ENCODE peak calls at places on chromosomes 6 and 20, in nine cellular contexts. P is sigmoid colon; V is A549; N is K562; X is tibial artery; Z is fibroblast of lung; Q is keratinocyte; I is hepatocyte; L is CD8-positive, alpha-beta T cell. K is an unnamed sample.
A peak's percentile ranks its signal among the peaks of the same experiment; 100 is the strongest.

GRCh38 chr20:25198663-25199363 is 3.3 kb downstream of the ENTPD6 start:
- DNase-seq in P (no peak), V (no peak), N (no peak), X (no peak), Z (no peak), Q (no peak), I (no peak), L (no peak), K (no peak)

GRCh38 chr20:52312131-52312729 is 120.7 kb upstream of the ZFP64 start:
- DNase-seq in P (no peak), V (peak; percentile 69), N (peak; percentile 61), X (no peak), Z (peak; percentile 78), Q (peak; percentile 5), I (peak; percentile 79), L (peak; percentile 53), K (no peak)

GRCh38 chr6:37492236-37493046 is 7.3 kb downstream of the CCDC167 start:
- DNase-seq in P (no peak), V (no peak), N (no peak), X (no peak), Z (no peak), Q (no peak), I (no peak), L (no peak), K (no peak)

GRCh38 chr6:170050591-170051041 is 240.3 kb downstream of the DLL1 start:
- DNase-seq in P (no peak), V (no peak), N (no peak), X (peak; percentile 16), Z (no peak), Q (no peak), I (no peak), L (no peak), K (peak; percentile 70)

GRCh38 chr6:44025226-44025625 is 102.0 kb downstream of the MRPL14 start:
- DNase-seq in P (no peak), V (no peak), N (no peak), X (no peak), Z (no peak), Q (no peak), I (no peak), L (no peak), K (no peak)

GRCh38 chr6:11064836-11065235 is 20.7 kb upstream of the ELOVL2 start:
- DNase-seq in P (no peak), V (no peak), N (no peak), X (no peak), Z (no peak), Q (no peak), I (no peak), L (no peak), K (no peak)

GRCh38 chr6:82980086-82980485 is 85.6 kb downstream of the UBE3D start:
- DNase-seq in P (no peak), V (no peak), N (no peak), X (no peak), Z (peak; percentile 93), Q (no peak), I (no peak), L (no peak), K (no peak)

GRCh38 chr6:105835373-105835772 is 250.8 kb upstream of the PRDM1 start:
- DNase-seq in P (no peak), V (peak; percentile 53), N (peak; percentile 79), X (no peak), Z (peak; percentile 51), Q (peak; percentile 11), I (peak; percentile 42), L (no peak), K (no peak)

GRCh38 chr6:7424967-7425807 is 35.6 kb downstream of the RIOK1 start:
- DNase-seq in P (no peak), V (peak; percentile 56), N (peak; percentile 35), X (no peak), Z (peak; percentile 23), Q (peak; percentile 66), I (peak; percentile 72), L (no peak), K (no peak)

DNA sequence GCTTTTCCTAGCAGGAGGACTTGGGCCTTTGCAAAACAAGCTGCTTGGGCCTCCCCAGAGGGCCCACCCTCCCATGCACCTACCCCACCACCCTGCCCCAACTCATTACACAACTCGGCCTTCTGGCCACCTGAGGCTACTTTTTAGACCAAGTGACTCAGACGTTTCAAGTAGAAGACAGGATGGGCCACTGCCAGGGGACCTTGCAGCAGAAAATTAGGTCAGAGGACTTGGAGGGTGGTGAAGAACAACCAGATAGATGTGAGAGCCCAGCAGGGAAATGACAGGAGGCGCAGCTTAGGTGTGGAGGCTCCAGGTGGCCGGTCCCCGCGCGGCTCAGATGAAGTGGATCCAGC is 1.4 kb downstream of the PPP1R3D start:
- DNase-seq in P (peak; percentile 75), V (no peak), N (no peak), X (peak; percentile 33), Z (no peak), Q (no peak), I (no peak), L (no peak), K (no peak)
- H3K27ac ChIP-seq in P (peak overlapping the region; percentile 98), V (no peak overlapping the region), N (no peak overlapping the region), X (no peak overlapping the region), Z (no peak overlapping the region), Q (no peak overlapping the region), I (no peak overlapping the region), L (no peak overlapping the region), K (no peak overlapping the region)

DNA sequence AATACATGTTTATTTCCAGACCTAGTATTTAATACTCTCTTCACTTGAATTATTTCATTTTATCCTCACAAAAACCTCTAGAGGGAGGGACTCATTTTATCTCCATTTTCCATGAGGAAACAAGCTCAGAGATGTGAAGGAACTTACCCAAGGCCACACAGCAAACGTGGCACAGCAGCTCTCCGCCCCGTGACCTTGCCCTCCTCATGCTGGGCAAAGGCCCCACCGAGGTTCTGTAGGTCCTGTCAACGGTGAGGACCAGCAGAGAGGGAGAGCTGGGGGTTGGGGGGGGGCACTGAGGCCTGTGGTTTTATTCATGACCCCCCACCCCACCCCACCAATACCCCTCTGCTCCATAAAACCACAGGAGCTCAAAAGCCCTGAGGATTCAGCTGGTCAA is 40.9 kb upstream of the TLDC2 start:
- DNase-seq in P (peak; percentile 72), V (no peak), N (no peak), X (no peak), Z (no peak), Q (no peak), I (no peak), L (no peak), K (no peak)
- H3K4me3 ChIP-seq in P (peak overlapping the region; percentile 21), V (peak overlapping the region; percentile 33), N (no peak overlapping the region), X (peak overlapping the region; percentile 38), Z (no peak overlapping the region), Q (no peak overlapping the region), I (no peak overlapping the region), L (peak overlapping the region; percentile 63), K (peak overlapping the region; percentile 66)

GRCh38 chr6:132728616-132729015 is 14.8 kb upstream of the VNN1 start:
- DNase-seq in P (no peak), V (peak; percentile 11), N (peak; percentile 15), X (no peak), Z (no peak), Q (no peak), I (no peak), L (no peak), K (no peak)
- TF ChIP-seq CTCF in P (no peak), V (no peak), N (peak; percentile 38), X (no peak), Z (no peak), Q (no peak), I (no peak), L (peak; percentile 15), K (no peak)

GRCh38 chr6:158815915-158816314 is 3.3 kb downstream of the EZR start:
- DNase-seq in P (no peak), V (no peak), N (no peak), X (no peak), Z (no peak), Q (no peak), I (no peak), L (no peak), K (no peak)
- H3K27ac ChIP-seq in P (no peak overlapping the region), V (peak overlapping the region; percentile 11), N (no peak overlapping the region), X (no peak overlapping the region), Z (peak overlapping the region; percentile 23), Q (peak overlapping the region; percentile 98), I (peak overlapping the region; percentile 96), L (peak overlapping the region; percentile 9), K (no peak overlapping the region)

DNA sequence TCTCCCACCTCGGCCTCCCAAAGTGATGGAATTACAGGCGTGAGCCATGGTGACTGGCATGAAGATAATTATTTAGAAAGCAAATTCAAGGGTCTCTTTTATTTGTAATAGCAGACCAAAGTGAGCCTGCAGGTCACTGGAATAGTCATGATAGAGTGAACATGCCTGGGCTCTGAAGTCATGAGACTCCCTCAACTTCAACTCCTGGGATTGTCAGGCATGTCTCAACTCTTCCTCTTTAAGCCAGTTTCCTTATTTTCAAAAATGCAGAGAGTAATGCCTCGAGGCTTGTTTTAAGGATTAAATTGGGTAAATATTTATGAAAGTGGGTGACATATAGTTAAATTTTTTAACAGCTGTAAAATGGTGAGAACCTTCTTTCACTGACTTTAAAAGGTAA is 22.7 kb upstream of the HECA start:
- DNase-seq in P (no peak), V (no peak), N (no peak), X (no peak), Z (no peak), Q (peak; percentile 57), I (no peak), L (no peak), K (no peak)
- H3K4me3 ChIP-seq in P (no peak overlapping the region), V (no peak overlapping the region), N (no peak overlapping the region), X (no peak overlapping the region), Z (no peak overlapping the region), Q (no peak overlapping the region), I (no peak overlapping the region), L (no peak overlapping the region), K (no peak overlapping the region)

GRCh38 chr6:149484733-149485700 is at the start of gene ZC3H12D:
- DNase-seq in P (peak; percentile 68), V (peak; percentile 53), N (peak; percentile 40), X (peak; percentile 51), Z (peak; percentile 60), Q (no peak), I (peak; percentile 79), L (peak; percentile 82), K (no peak)
- TF ChIP-seq CTCF in P (no peak), V (no peak), N (no peak), X (no peak), Z (no peak), Q (peak; percentile 33), I (no peak), L (peak; percentile 66), K (no peak)

GRCh38 chr6:73719041-73719440 is 23.0 kb downstream of the CD109 start:
- DNase-seq in P (no peak), V (no peak), N (no peak), X (no peak), Z (no peak), Q (no peak), I (no peak), L (no peak), K (no peak)

GRCh38 chr6:73727114-73727513 is 31.1 kb downstream of the CD109 start:
- DNase-seq in P (no peak), V (no peak), N (no peak), X (no peak), Z (no peak), Q (no peak), I (no peak), L (no peak), K (no peak)

GRCh38 chr6:73724389-73724788 is 28.4 kb downstream of the CD109 start:
- DNase-seq in P (no peak), V (no peak), N (no peak), X (no peak), Z (no peak), Q (no peak), I (no peak), L (no peak), K (no peak)

GRCh38 chr6:73722318-73723060 is 26.5 kb downstream of the CD109 start:
- DNase-seq in P (no peak), V (no peak), N (no peak), X (no peak), Z (peak; percentile 73), Q (no peak), I (no peak), L (no peak), K (no peak)
- H3K27ac ChIP-seq in P (peak overlapping the region; percentile 70), V (no peak overlapping the region), N (no peak overlapping the region), X (no peak overlapping the region), Z (peak overlapping the region; percentile 76), Q (peak overlapping the region; percentile 85), I (no peak overlapping the region), L (no peak overlapping the region), K (no peak overlapping the region)

K was measured in coronary artery.